ENCODE peak calls at places on chromosomes 12 and 14, in nine cellular contexts. P, B, K, D, W, E, S, H and V are unnamed samples.

GRCh38 chr12:25102402-25102801 is 92.6 kb downstream of the DNAI7 start:
- DNase-seq in E (no peak), D (no peak), K (no peak), B (no peak), H (no peak), P (no peak), W (no peak), S (no peak), V (no peak)

GRCh38 chr14:60204104-60204842 is 39.1 kb upstream of the DHRS7 start:
- DNase-seq in E (no peak), S (no peak), P (no peak), H (no peak), W (peak; percentile 94), D (no peak), B (no peak), K (no peak), V (no peak)

GRCh38 chr12:133081408-133081806 is 684 bp downstream of the ZNF140 start:
- DNase-seq in B (no peak), H (no peak), P (peak; percentile 18), K (peak; percentile 41), W (peak; percentile 23), S (no peak), E (no peak), D (no peak), V (no peak)

GRCh38 chr12:52613363-52614030 is 4.9 kb downstream of the KRT73 start:
- DNase-seq in W (no peak), S (no peak), H (no peak), P (no peak), D (no peak), E (no peak), K (no peak), B (peak; percentile 37), V (no peak)

GRCh38 chr12:131362290-131363211 is 348.3 kb upstream of the SFSWAP start:
- DNase-seq in E (no peak), P (no peak), B (peak; percentile 35), K (no peak), W (no peak), S (peak; percentile 17), D (no peak), H (no peak), V (no peak)

GRCh38 chr12:130506844-130507243 is 169.2 kb downstream of the PIWIL1 start:
- DNase-seq in E (no peak), B (peak; percentile 18), W (peak; percentile 3), S (no peak), D (peak; percentile 53), P (no peak), H (peak; percentile 49), K (no peak), V (no peak)

GRCh38 chr14:105086833-105087307 is 21.6 kb upstream of the GPR132 start:
- DNase-seq in W (peak; percentile 80), S (peak; percentile 92), B (peak; percentile 89), H (peak; percentile 92), K (peak; percentile 71), D (peak; percentile 85), E (peak; percentile 93), P (peak; percentile 80), V (no peak)

GRCh38 chr12:57610553-57611115 is 601 bp upstream of the ARHGEF25 start:
- DNase-seq in P (peak; percentile 66), E (no peak), H (no peak), K (no peak), D (no peak), B (peak; percentile 83), W (no peak), S (no peak), V (no peak)

DNA sequence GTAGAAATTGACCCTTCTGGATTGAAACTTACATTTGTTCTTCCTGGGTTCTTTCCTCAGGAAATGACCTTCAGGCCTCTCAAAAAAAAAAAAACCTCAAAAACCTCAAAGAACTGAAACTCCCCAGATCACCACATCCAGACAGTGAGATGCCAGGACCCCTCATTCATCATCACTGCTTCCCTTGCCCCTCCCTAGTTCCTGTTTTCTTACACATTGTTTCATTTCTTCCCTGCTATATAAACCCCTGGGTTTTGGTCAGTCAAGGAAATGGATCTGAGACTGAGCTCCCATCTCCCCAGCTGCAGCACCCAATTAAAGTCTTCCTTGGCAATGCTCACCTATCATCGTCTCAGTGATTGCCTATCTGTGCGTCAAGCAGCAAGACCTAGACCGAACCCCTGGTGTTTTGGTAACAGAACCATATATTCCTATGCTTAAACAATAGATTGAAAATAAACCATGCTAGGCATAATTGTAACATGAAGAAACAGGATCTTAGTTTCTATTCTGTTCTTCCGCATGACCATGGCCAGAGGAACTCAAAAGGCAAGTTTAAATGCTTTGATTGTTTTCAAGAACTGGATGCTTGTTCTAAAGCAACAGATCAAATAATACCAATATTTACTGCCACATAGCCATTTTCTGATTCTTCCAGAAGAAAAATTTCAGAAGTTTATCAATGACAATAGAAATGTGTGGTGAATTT is 108.0 kb upstream of the MAX start:
- DNase-seq in W (peak; percentile 73), H (no peak), K (no peak), P (no peak), B (no peak), D (no peak), S (no peak), E (no peak), V (no peak)
- H3K4me1 ChIP-seq in W (peaks cover 72% of the 10 kb centered on the region), H (no peaks in the 10 kb centered on the region), K (peaks cover 5% of the 10 kb centered on the region), P (no peaks in the 10 kb centered on the region), B (no peaks in the 10 kb centered on the region), D (peaks cover 18% of the 10 kb centered on the region), S (no peaks in the 10 kb centered on the region), E (peaks cover 33% of the 10 kb centered on the region), V (no peaks in the 10 kb centered on the region)

DNA sequence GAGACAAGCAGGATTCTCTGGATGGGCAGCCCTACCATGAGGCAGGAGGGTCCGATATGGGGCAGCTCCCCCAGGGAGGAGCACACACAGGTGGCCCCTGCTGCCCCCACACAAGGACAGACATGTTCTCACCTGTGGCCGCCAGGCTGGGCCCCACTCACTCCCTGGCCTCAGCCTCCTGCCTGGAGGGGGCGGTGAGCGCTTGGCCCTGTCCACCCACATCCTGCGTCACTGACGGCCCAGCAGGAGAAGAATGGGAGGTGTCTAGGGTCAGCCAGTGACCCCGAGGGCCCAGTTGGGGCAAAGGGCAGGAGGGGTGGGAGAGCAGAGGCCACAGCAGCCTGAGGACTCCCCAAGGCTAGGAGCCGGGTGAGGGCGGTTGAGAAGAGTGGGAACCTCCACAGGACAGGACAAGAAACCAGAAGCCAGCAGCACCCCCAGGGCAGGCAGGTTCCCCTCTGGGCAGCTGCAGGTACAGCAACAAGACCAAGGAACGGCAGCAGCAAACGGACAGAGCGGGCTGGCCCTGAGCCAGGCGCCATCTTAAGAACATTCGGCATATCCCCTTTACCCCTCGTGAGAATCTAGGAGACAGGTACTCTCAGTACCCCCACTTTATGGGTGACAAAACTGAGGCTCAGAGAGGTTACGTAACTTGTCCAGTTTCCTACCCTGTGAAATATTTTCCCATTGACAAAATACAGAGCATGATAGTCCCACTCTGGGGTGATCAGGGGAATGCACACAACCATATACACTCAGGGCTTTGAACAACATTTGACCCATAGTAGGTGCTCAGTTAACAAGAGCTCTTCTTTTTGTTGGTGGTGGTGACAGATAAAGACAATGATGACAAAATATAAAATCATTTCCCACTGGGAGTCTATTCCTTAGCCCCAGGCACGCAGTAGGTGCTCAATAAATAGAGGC is 74.3 kb downstream of the NCOR2 start:
- DNase-seq in H (peak; percentile 18), P (no peak), S (no peak), B (no peak), D (peak; percentile 33), K (no peak), W (no peak), E (no peak), V (no peak)
- H3K4me1 ChIP-seq in H (peaks cover 9% of the 10 kb centered on the region), P (peaks cover 34% of the 10 kb centered on the region), S (peaks cover 34% of the 10 kb centered on the region), B (peaks cover 17% of the 10 kb centered on the region), D (peaks cover 9% of the 10 kb centered on the region), K (peaks cover 44% of the 10 kb centered on the region), W (peaks cover 18% of the 10 kb centered on the region), E (peaks cover 28% of the 10 kb centered on the region), V (peaks cover 36% of the 10 kb centered on the region)

GRCh38 chr12:64671682-64672081 is 61.4 kb downstream of the RASSF3 start:
- DNase-seq in S (no peak), E (no peak), K (no peak), P (no peak), W (no peak), D (no peak), B (no peak), H (no peak), V (no peak)
- H3K4me1 ChIP-seq in S (peaks cover 91% of the 10 kb centered on the region), E (peaks cover 9% of the 10 kb centered on the region), K (peaks cover 89% of the 10 kb centered on the region), P (peaks cover 99% of the 10 kb centered on the region), W (peaks cover 87% of the 10 kb centered on the region), D (peaks cover 96% of the 10 kb centered on the region), B (peaks cover 81% of the 10 kb centered on the region), H (peaks cover 72% of the 10 kb centered on the region), V (peaks cover 96% of the 10 kb centered on the region)

GRCh38 chr12:126798449-126798848 is 1468.5 kb upstream of the TMEM132C start:
- DNase-seq in P (no peak), B (no peak), K (no peak), H (no peak), E (no peak), D (no peak), W (no peak), S (no peak), V (no peak)
- H3K4me1 ChIP-seq in P (no peaks in the 10 kb centered on the region), B (no peaks in the 10 kb centered on the region), K (no peaks in the 10 kb centered on the region), H (no peaks in the 10 kb centered on the region), E (no peaks in the 10 kb centered on the region), D (no peaks in the 10 kb centered on the region), W (no peaks in the 10 kb centered on the region), S (no peaks in the 10 kb centered on the region), V (no peaks in the 10 kb centered on the region)

DNA sequence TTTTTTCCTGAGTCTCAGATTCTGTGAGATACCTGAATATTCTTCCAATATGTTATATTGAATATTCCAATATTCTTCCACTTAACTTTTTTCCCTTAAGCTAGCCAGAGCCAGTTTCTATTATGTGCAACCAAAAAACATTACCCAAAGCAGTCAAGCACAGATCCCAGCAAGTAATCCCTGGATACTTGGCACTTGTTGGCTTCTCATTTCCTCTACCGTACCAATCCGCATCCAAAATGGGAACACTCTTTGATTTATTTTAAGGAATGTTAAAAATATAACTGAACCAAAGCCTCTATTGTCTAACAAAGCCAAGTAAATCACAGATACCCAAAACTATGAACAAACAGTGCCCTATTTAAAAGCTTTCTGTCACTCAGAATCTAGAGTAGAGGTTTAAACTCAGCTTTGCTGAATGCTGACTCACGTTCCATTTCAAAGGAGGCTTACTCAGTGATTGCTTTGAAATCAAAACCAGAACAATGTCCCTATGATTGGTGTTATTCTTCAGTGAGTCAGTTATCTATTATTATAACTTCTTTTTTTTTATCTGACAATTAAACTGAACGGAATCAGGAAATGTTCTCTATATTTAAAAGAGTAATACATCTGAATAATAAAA is 360.6 kb downstream of the CCDC91 start:
- DNase-seq in H (no peak), W (no peak), S (no peak), D (peak; percentile 23), P (no peak), K (no peak), E (peak; percentile 82), B (no peak), V (no peak)
- H3K4me1 ChIP-seq in H (no peaks in the 10 kb centered on the region), W (no peaks in the 10 kb centered on the region), S (no peaks in the 10 kb centered on the region), D (peaks cover 16% of the 10 kb centered on the region), P (peaks cover 6% of the 10 kb centered on the region), K (no peaks in the 10 kb centered on the region), E (peaks cover 23% of the 10 kb centered on the region), B (peaks cover 3% of the 10 kb centered on the region), V (peaks cover 9% of the 10 kb centered on the region)